ENCODE peak calls at places on chromosomes 4 and X, in ten cellular contexts. I is gastroesophageal sphincter; W is Right ventricle myocardium inferior; Y is CD8-positive, alpha-beta T cell; T is pancreas; B is lung; P is SK-N-SH treated with all-trans-retinoic acid at 6 μM for 48 hours; V is Right ventricle myocardium superior; G is naive thymus-derived CD4-positive, alpha-beta T cell; M is central memory CD8-positive, alpha-beta T cell. C is an unnamed sample.

GRCh38 chrX:123108513-123109427 is 75.3 kb upstream of the GRIA3 start:
- ATAC-seq in M (no peak), I (no peak), V (peak; percentile 56), P (no peak), B (no peak), Y (no peak), G (no peak), W (no peak), T (no peak), C (no peak)

GRCh38 chr4:84319124-84319523 is 180.0 kb downstream of the NKX6-1 start:
- ATAC-seq in V (no peak), M (no peak), B (peak; percentile 47), G (no peak), T (no peak), W (peak; percentile 34), I (peak; percentile 93), Y (no peak), P (no peak), C (no peak)

GRCh38 chrX:44914532-44915198 is 41.7 kb downstream of the KDM6A start:
- ATAC-seq in W (no peak), T (no peak), P (peak; percentile 69), B (no peak), M (no peak), V (no peak), I (no peak), Y (no peak), G (no peak), C (peak; percentile 89)

GRCh38 chrX:134933248-134933647 is 57.5 kb upstream of the SMIM10 start:
- ATAC-seq in P (peak; percentile 47), T (no peak), M (no peak), B (no peak), Y (no peak), V (peak; percentile 66), I (no peak), G (no peak), W (peak; percentile 60), C (no peak)

GRCh38 chrX:48488034-48488433 is 12.0 kb downstream of the FTSJ1 start:
- ATAC-seq in Y (no peak), I (no peak), T (no peak), M (no peak), B (peak; percentile 9), G (no peak), P (no peak), W (no peak), V (no peak), C (no peak)

GRCh38 chr4:81648576-81649272 is 177.0 kb upstream of the RASGEF1B start:
- ATAC-seq in G (peak; percentile 93), V (no peak), I (no peak), T (no peak), M (peak; percentile 95), W (no peak), P (no peak), B (no peak), Y (peak; percentile 90), C (peak; percentile 58)

GRCh38 chrX:141314441-141314840 is 72.1 kb upstream of the SPANXC start:
- ATAC-seq in I (no peak), T (no peak), M (no peak), W (no peak), B (no peak), G (no peak), P (peak; percentile 61), Y (no peak), V (no peak), C (no peak)

GRCh38 chrX:110852180-110852579 is 56.6 kb upstream of the CHRDL1 start:
- ATAC-seq in W (no peak), G (no peak), Y (no peak), B (no peak), I (no peak), P (peak; percentile 67), T (peak; percentile 55), M (no peak), V (no peak), C (no peak)

GRCh38 chrX:41538707-41539106 is 91.6 kb downstream of the NYX start:
- ATAC-seq in Y (no peak), W (no peak), I (no peak), M (no peak), V (no peak), G (no peak), T (no peak), P (no peak), B (no peak), C (no peak)

GRCh38 chr4:173167793-173168395 is 717 bp upstream of the GALNT7 start:
- ATAC-seq in P (peak; percentile 56), B (no peak), M (no peak), Y (peak; percentile 9), I (no peak), G (no peak), W (no peak), V (peak; percentile 18), T (peak; percentile 57), C (no peak)

GRCh38 chr4:155299103-155299502 is 77.7 kb downstream of the MAP9 start:
- ATAC-seq in I (no peak), B (no peak), G (no peak), Y (no peak), M (no peak), P (no peak), V (no peak), T (no peak), W (no peak), C (no peak)

GRCh38 chr4:184899261-184900134 is 73.7 kb upstream of the ACSL1 start:
- ATAC-seq in W (peak; percentile 69), M (no peak), B (peak; percentile 16), V (peak; percentile 72), Y (no peak), G (no peak), T (no peak), P (peak; percentile 28), I (peak; percentile 31), C (peak; percentile 53)

GRCh38 chrX:115649461-115650063 is 88.6 kb downstream of the PLS3 start:
- ATAC-seq in P (no peak), W (peak; percentile 50), M (no peak), I (no peak), V (peak; percentile 63), G (no peak), Y (no peak), B (peak; percentile 34), T (no peak), C (no peak)

GRCh38 chrX:134431894-134432293 is 28.1 kb upstream of the HPRT1 start:
- ATAC-seq in G (no peak), M (no peak), W (no peak), V (no peak), P (peak; percentile 91), I (no peak), Y (no peak), T (no peak), B (no peak), C (peak; percentile 98)

GRCh38 chrX:97628326-97628725 is 744.6 kb downstream of the RPA4 start:
- ATAC-seq in M (no peak), W (no peak), V (no peak), P (no peak), T (no peak), G (no peak), B (no peak), Y (no peak), I (no peak), C (no peak)

GRCh38 chrX:17613979-17614572 is 123.2 kb upstream of the SCML1 start:
- ATAC-seq in P (no peak), Y (no peak), M (no peak), G (no peak), V (no peak), I (no peak), B (peak; percentile 38), T (peak; percentile 80), W (no peak), C (no peak)

GRCh38 chr4:36039031-36039430 is 205.3 kb downstream of the ARAP2 start:
- ATAC-seq in V (no peak), G (no peak), Y (no peak), M (no peak), I (no peak), W (no peak), P (no peak), B (no peak), T (no peak), C (no peak)

GRCh38 chrX:152399395-152399794 is 51.7 kb downstream of the GABRA3 start:
- ATAC-seq in M (no peak), G (no peak), I (no peak), P (no peak), W (no peak), V (no peak), Y (no peak), T (no peak), B (no peak), C (no peak)

GRCh38 chr4:58061967-58062366 is 951.8 kb upstream of the IGFBP7 start:
- ATAC-seq in B (no peak), Y (no peak), G (no peak), P (no peak), T (no peak), M (no peak), V (no peak), I (no peak), W (no peak), C (no peak)

GRCh38 chrX:150255441-150256296 is 107.4 kb upstream of the MAMLD1 start:
- ATAC-seq in M (no peak), T (no peak), I (no peak), Y (no peak), G (no peak), W (peak; percentile 50), V (peak; percentile 71), B (no peak), P (no peak), C (no peak)

GRCh38 chr4:2388430-2389182 is 29.8 kb downstream of the ZFYVE28 start:
- ATAC-seq in B (no peak), V (no peak), W (no peak), T (no peak), I (no peak), Y (no peak), G (no peak), P (no peak), M (no peak), C (no peak)

GRCh38 chr4:107737470-107737869 is 17.4 kb upstream of the PAPSS1 start:
- ATAC-seq in T (no peak), I (no peak), V (peak; percentile 27), G (no peak), M (no peak), Y (no peak), P (no peak), B (no peak), W (no peak), C (no peak)

GRCh38 chr4:107997001-107997788 is 7.5 kb downstream of the HADH start:
- ATAC-seq in I (peak; percentile 90), P (peak; percentile 77), G (no peak), B (peak; percentile 50), M (no peak), V (peak; percentile 89), Y (no peak), W (peak; percentile 92), T (peak; percentile 35), C (no peak)

GRCh38 chrX:93673869-93674271 is at the start of gene FAM133A:
- ATAC-seq in T (peak; percentile 36), P (peak; percentile 72), Y (peak; percentile 24), B (no peak), G (peak; percentile 15), W (peak; percentile 37), M (no peak), V (peak; percentile 70), I (peak; percentile 52), C (peak; percentile 3)

GRCh38 chrX:153735274-153735673 is 10.6 kb downstream of the ABCD1 start:
- ATAC-seq in B (no peak), M (peak; percentile 75), V (no peak), W (no peak), P (no peak), I (no peak), G (peak; percentile 67), T (no peak), Y (peak; percentile 62), C (peak; percentile 83)

GRCh38 chr4:52638717-52639116 is 20.4 kb downstream of the USP46 start:
- ATAC-seq in G (peak; percentile 59), W (no peak), I (no peak), M (no peak), Y (no peak), V (no peak), T (no peak), P (no peak), B (no peak), C (no peak)

GRCh38 chr4:7960790-7961655 is 21.4 kb upstream of the AFAP1 start:
- ATAC-seq in M (peak; percentile 21), B (peak; percentile 8), T (peak; percentile 49), I (peak; percentile 82), V (no peak), Y (peak; percentile 48), W (no peak), P (peak; percentile 90), G (peak; percentile 62), C (peak; percentile 86)

GRCh38 chrX:19670854-19671620 is 155.7 kb upstream of the MAP3K15 start:
- ATAC-seq in T (no peak), V (peak; percentile 92), M (no peak), G (no peak), Y (no peak), B (no peak), I (peak; percentile 83), P (peak; percentile 73), W (peak; percentile 96), C (no peak)